ENCODE peak calls at places on chromosomes 13 and 19, in six cellular contexts. I is NB4, K is tibial artery, Z is AG10803, U is ascending aorta, E is Peyer's patch. R is an unnamed sample.
A peak's percentile ranks its signal among the peaks of the same experiment; 100 is the strongest.

GRCh38 chr13:19622189-19622588 is 11.3 kb upstream of the MPHOSPH8 start:
- DNase-seq in Z (no peak), E (no peak), K (no peak), I (no peak), U (no peak), R (no peak)

GRCh38 chr19:43620061-43621001 is 902 bp upstream of the ZNF428 start:
- DNase-seq in K (no peak), Z (no peak), I (no peak), E (no peak), U (no peak), R (no peak)

GRCh38 chr19:6272913-6273600 is 6.7 kb downstream of the MLLT1 start:
- DNase-seq in Z (no peak), K (no peak), U (no peak), E (no peak), I (no peak), R (no peak)

GRCh38 chr19:18503971-18504885 is 17.6 kb downstream of the ELL start:
- DNase-seq in U (no peak), Z (no peak), K (no peak), I (no peak), E (peak; percentile 83), R (no peak)

GRCh38 chr13:58097831-58098230 is 466.3 kb downstream of the PCDH17 start:
- DNase-seq in E (no peak), U (no peak), Z (no peak), I (no peak), K (no peak), R (no peak)

GRCh38 chr19:55270172-55270942 is 9.6 kb downstream of the HSPBP1 start:
- DNase-seq in I (no peak), Z (no peak), E (no peak), K (no peak), U (no peak), R (no peak)

GRCh38 chr19:41997121-41997850 is 3.3 kb upstream of the ATP1A3 start:
- DNase-seq in K (no peak), Z (peak; percentile 17), E (no peak), U (no peak), I (peak; percentile 48), R (no peak)

GRCh38 chr19:15461694-15462093 is 2.6 kb downstream of the RASAL3 start:
- DNase-seq in Z (no peak), E (no peak), I (no peak), U (no peak), K (no peak), R (no peak)

GRCh38 chr19:3589439-3589838 is 4.2 kb downstream of the GIPC3 start:
- DNase-seq in U (no peak), I (no peak), K (no peak), Z (no peak), E (no peak), R (no peak)

GRCh38 chr13:67135356-67135755 is 94.8 kb downstream of the PCDH9 start:
- DNase-seq in U (no peak), E (no peak), I (no peak), K (no peak), Z (no peak), R (no peak)
- H3K4me3 ChIP-seq in U (no peak overlapping the region), E (no peak overlapping the region), I (no peak overlapping the region), K (no peak overlapping the region), Z (no peak overlapping the region), R (no peak overlapping the region)

GRCh38 chr13:47964863-47965262 is 36.2 kb downstream of the SUCLA2 start:
- DNase-seq in Z (no peak), U (no peak), K (no peak), I (no peak), E (no peak), R (no peak)
- TF ChIP-seq CTCF in Z (no peak), U (no peak), K (no peak), I (no peak), E (no peak), R (no peak)

DNA sequence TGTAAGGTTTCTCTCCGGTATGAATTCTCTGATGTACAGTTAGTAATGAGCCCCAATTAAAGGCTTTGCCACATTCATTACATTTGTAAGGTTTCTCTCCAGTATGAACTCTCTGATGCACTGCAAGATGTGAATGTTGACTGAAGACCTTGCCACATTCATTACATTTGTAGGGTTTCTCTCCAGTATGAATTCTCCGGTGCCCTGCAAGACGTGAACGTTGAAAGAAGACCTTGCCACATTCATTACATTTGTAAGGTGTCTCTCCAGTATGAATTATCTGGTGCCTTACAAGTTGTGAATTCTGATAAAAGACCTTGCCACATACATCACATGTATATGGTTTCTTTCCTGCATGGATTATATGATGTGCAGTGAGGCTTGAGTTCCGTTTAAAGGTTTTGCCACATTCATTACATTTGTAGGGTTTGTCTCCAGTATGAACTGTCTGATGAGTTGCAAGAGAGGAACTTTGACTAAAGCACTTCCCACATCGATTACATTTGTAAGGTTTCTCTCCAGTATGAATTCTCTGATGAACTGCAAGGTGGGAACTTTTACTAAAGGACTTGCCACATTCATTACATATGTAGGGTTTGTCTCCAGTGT is 17.7 kb upstream of the ZNF432 start:
- DNase-seq in I (no peak), E (no peak), K (no peak), Z (no peak), U (no peak), R (no peak)
- H3K4me3 ChIP-seq in I (no peak overlapping the region), E (no peak overlapping the region), K (no peak overlapping the region), Z (no peak overlapping the region), U (peak overlapping the region; percentile 1), R (no peak overlapping the region)

DNA sequence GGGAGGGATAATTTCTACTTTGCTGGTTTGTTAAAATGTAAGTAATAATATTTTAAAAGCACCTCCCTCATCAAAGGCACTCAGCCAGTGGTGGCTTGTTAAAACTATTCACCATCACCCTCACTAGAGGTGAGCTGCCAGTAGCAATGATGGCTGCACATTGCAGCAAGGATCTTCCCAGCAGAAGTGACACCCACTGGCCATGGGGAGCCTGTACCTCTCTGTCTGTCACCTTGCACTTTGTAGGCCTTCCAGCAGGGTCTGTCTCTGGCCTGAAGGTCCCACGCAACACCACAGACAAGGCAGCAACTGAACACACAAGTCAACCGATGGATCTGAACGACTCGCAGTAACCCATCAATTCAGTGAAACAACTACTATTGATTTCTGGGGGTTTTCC is 47.3 kb upstream of the C13orf42 start:
- DNase-seq in E (no peak), Z (no peak), K (no peak), I (peak; percentile 12), U (no peak), R (no peak)
- TF ChIP-seq CTCF in E (no peak), Z (no peak), K (no peak), I (peak; percentile 2), U (no peak), R (no peak)

GRCh38 chr13:94707400-94708021 is 4.8 kb downstream of the SOX21 start:
- DNase-seq in K (no peak), E (no peak), U (no peak), I (no peak), Z (no peak), R (no peak)
- H3K4me3 ChIP-seq in K (no peak overlapping the region), E (no peak overlapping the region), U (peak overlapping the region; percentile 28), I (no peak overlapping the region), Z (no peak overlapping the region), R (no peak overlapping the region)

GRCh38 chr19:37317403-37318209 is 53.3 kb upstream of the ZNF527 start:
- DNase-seq in Z (peak; percentile 99), U (peak; percentile 91), I (peak; percentile 95), E (peak; percentile 96), K (peak; percentile 98), R (peak; percentile 99)
- TF ChIP-seq CTCF in Z (peak; percentile 44), U (peak; percentile 43), I (no peak), E (peak; percentile 43), K (peak; percentile 31), R (no peak)

DNA sequence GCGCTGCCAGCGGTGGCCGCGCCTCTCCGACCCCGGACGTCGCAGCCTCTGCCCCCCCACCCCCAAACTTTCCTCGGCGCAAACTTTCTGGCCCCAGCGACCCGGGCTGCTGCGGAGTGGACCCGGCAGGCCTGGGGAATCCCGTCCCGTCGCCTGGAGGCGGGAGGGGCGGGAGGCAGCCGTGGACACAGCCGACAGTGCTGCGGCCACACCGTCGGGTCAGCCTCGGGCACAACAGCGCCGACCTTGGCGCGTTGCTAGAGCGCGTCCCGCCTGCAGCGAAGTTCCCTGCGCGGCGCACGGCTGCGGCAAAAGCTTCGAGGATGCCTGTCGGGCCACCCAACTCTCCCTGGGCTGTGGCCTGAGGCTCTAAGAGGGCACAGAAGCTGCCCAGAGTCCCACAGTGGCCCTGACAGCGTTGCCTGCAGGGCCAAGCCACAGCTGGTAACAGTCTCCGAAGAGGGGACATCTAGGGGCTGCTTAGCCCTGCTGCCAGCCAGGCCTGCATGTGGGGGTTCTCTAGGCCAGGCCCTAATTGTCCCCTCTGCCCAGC is 1.3 kb downstream of the NFIX start:
- DNase-seq in E (no peak), I (no peak), Z (peak; percentile 45), K (no peak), U (no peak), R (no peak)
- H3K4me3 ChIP-seq in E (peak overlapping the region; percentile 51), I (no peak overlapping the region), Z (peak overlapping the region; percentile 88), K (peak overlapping the region; percentile 85), U (peak overlapping the region; percentile 92), R (peak overlapping the region; percentile 84)